ENCODE peak calls at places on chromosomes 12 and 14, in five cellular contexts. One of them, this sample, is unnamed.

GRCh38 chr14:38042356-38042755 is 165.3 kb upstream of the SSTR1 start:
- DNase-seq in AG04449: no peak
- DNase-seq in HFFc6: peak
- DNase-seq in Peyer's patch: no peak
- DNase-seq in thoracic aorta: no peak
- DNase-seq in this sample: peak

GRCh38 chr12:109695420-109695819 is 18.2 kb upstream of the FAM222A start:
- DNase-seq in AG04449: no peak
- DNase-seq in thoracic aorta: no peak
- DNase-seq in HFFc6: no peak
- DNase-seq in Peyer's patch: no peak
- DNase-seq in this sample: no peak

GRCh38 chr12:14833952-14834351 is 9.4 kb downstream of the ART4 start:
- DNase-seq in Peyer's patch: no peak
- DNase-seq in thoracic aorta: no peak
- DNase-seq in AG04449: no peak
- DNase-seq in HFFc6: no peak
- DNase-seq in this sample: no peak

GRCh38 chr12:45268672-45269406 is 52.9 kb downstream of the ANO6 start:
- DNase-seq in thoracic aorta: peak
- DNase-seq in HFFc6: peak
- DNase-seq in Peyer's patch: no peak
- DNase-seq in AG04449: peak
- DNase-seq in this sample: peak

GRCh38 chr12:28172434-28173030 is 17.7 kb upstream of the CCDC91 start:
- DNase-seq in thoracic aorta: no peak
- DNase-seq in HFFc6: peak
- DNase-seq in AG04449: peak
- DNase-seq in Peyer's patch: no peak
- DNase-seq in this sample: peak

GRCh38 chr14:54919330-54919729 is 16.7 kb upstream of the GCH1 start:
- DNase-seq in thoracic aorta: no peak
- DNase-seq in Peyer's patch: no peak
- DNase-seq in HFFc6: no peak
- DNase-seq in AG04449: no peak
- DNase-seq in this sample: no peak

GRCh38 chr12:132523576-132524331 is 33.8 kb downstream of the FBRSL1 start:
- DNase-seq in HFFc6: peak
- DNase-seq in AG04449: no peak
- DNase-seq in thoracic aorta: no peak
- DNase-seq in Peyer's patch: peak
- DNase-seq in this sample: no peak

GRCh38 chr14:92012121-92012748 is 27.6 kb downstream of the TRIP11 start:
- DNase-seq in HFFc6: no peak
- DNase-seq in thoracic aorta: no peak
- DNase-seq in AG04449: no peak
- DNase-seq in Peyer's patch: no peak
- DNase-seq in this sample: no peak

GRCh38 chr12:121523741-121524140 is 57.1 kb downstream of the KDM2B start:
- DNase-seq in thoracic aorta: no peak
- DNase-seq in HFFc6: no peak
- DNase-seq in Peyer's patch: no peak
- DNase-seq in AG04449: no peak
- DNase-seq in this sample: no peak

GRCh38 chr14:41062826-41063225 is 543.9 kb upstream of the LRFN5 start:
- DNase-seq in HFFc6: no peak
- DNase-seq in thoracic aorta: no peak
- DNase-seq in Peyer's patch: no peak
- DNase-seq in AG04449: no peak
- DNase-seq in this sample: no peak

GRCh38 chr12:77214136-77214535 is 148.8 kb upstream of the E2F7 start:
- DNase-seq in Peyer's patch: no peak
- DNase-seq in HFFc6: peak
- DNase-seq in AG04449: no peak
- DNase-seq in thoracic aorta: no peak
- DNase-seq in this sample: no peak

GRCh38 chr12:52749827-52750226 is 27.3 kb downstream of the KRT76 start:
- DNase-seq in AG04449: no peak
- DNase-seq in HFFc6: no peak
- DNase-seq in Peyer's patch: no peak
- DNase-seq in thoracic aorta: no peak
- DNase-seq in this sample: no peak

GRCh38 chr12:73383584-73384229 is 1111.5 kb downstream of the TRHDE start:
- DNase-seq in Peyer's patch: no peak
- DNase-seq in thoracic aorta: no peak
- DNase-seq in HFFc6: no peak
- DNase-seq in AG04449: no peak
- DNase-seq in this sample: no peak

GRCh38 chr12:65195387-65196055 is 26.1 kb downstream of the LEMD3 start:
- DNase-seq in HFFc6: no peak
- DNase-seq in AG04449: peak
- DNase-seq in thoracic aorta: no peak
- DNase-seq in Peyer's patch: no peak
- DNase-seq in this sample: no peak

GRCh38 chr14:58082011-58082410 is 70.0 kb downstream of the ARMH4 start:
- DNase-seq in Peyer's patch: no peak
- DNase-seq in HFFc6: peak
- DNase-seq in thoracic aorta: no peak
- DNase-seq in AG04449: no peak
- DNase-seq in this sample: no peak

DNA sequence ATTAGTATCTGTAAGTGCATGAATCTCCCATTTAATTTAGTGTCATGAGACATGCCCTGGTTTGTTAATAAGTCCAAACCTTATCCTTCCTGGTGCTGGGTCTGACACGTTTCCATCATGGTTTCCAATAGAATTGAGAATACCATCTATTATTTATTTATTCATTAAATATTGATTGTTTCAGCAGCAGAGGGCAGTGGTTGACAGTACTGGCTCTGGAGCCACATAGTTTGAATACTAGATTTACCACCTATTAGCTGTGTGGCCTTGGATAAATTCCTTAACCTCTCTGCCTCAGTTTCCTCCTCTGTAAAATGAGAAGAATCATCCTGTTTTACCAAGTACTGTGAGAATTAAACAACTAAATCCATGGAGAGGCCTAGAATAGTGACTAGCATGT is 941 bp upstream of the STAB2 start:
- DNase-seq in thoracic aorta: no peak
- DNase-seq in AG04449: no peak
- DNase-seq in HFFc6: no peak
- DNase-seq in Peyer's patch: no peak
- DNase-seq in this sample: no peak
- TF ChIP-seq CTCF in thoracic aorta: no peak
- TF ChIP-seq CTCF in AG04449: no peak
- TF ChIP-seq CTCF in HFFc6: peak
- TF ChIP-seq CTCF in Peyer's patch: no peak
- TF ChIP-seq CTCF in this sample: no peak

DNA sequence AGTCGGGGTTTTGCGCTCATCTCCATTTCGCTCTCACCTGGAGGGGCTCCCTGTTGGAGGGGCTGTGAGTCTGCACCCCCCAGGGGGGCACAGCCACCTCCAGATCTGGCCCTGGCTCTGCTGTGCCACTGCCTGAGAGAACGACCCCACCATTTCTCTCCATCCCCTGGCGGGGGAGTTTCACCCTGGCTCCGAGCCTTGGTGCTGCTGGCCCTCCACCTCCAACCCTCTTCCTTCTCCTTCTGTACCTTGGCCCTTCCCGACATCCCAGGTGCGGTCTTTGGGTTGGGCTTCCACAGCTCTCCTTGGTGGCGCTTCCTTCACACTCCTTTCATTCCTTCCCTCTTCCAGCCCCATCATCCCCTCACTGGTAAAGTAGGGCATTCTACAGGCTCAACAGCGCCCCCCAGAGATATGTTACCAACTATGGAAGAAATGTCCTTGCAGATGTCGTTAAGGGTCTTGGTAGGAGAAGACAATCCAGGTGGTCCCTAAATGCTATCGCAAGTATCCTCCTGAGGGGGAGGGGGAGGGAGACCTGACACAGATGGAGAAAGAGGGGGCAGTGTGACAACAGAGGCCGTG is 16.3 kb downstream of the SERPINA1 start:
- DNase-seq in AG04449: no peak
- DNase-seq in Peyer's patch: no peak
- DNase-seq in HFFc6: no peak
- DNase-seq in thoracic aorta: no peak
- DNase-seq in this sample: no peak
- TF ChIP-seq CTCF in AG04449: no peak
- TF ChIP-seq CTCF in Peyer's patch: no peak
- TF ChIP-seq CTCF in HFFc6: peak
- TF ChIP-seq CTCF in thoracic aorta: no peak
- TF ChIP-seq CTCF in this sample: no peak

GRCh38 chr12:8914716-8915526 is 612 bp downstream of the PHC1 start:
- DNase-seq in thoracic aorta: no peak
- DNase-seq in AG04449: no peak
- DNase-seq in HFFc6: peak
- DNase-seq in Peyer's patch: peak
- DNase-seq in this sample: no peak

GRCh38 chr12:8913702-8914032 is 642 bp upstream of the PHC1 start:
- DNase-seq in HFFc6: no peak
- DNase-seq in AG04449: no peak
- DNase-seq in thoracic aorta: no peak
- DNase-seq in Peyer's patch: no peak
- DNase-seq in this sample: no peak

GRCh38 chr12:8911606-8912268 is 2.6 kb upstream of the PHC1 start:
- DNase-seq in Peyer's patch: no peak
- DNase-seq in thoracic aorta: no peak
- DNase-seq in AG04449: no peak
- DNase-seq in HFFc6: no peak
- DNase-seq in this sample: no peak

GRCh38 chr12:8909752-8910151 is 4.6 kb upstream of the PHC1 start:
- DNase-seq in Peyer's patch: no peak
- DNase-seq in HFFc6: no peak
- DNase-seq in thoracic aorta: no peak
- DNase-seq in AG04449: no peak
- DNase-seq in this sample: no peak

GRCh38 chr12:8912910-8913309 is 1.4 kb upstream of the PHC1 start:
- DNase-seq in HFFc6: no peak
- DNase-seq in AG04449: no peak
- DNase-seq in thoracic aorta: no peak
- DNase-seq in Peyer's patch: no peak
- DNase-seq in this sample: no peak
- TF ChIP-seq CTCF in HFFc6: peak
- TF ChIP-seq CTCF in AG04449: no peak
- TF ChIP-seq CTCF in thoracic aorta: peak
- TF ChIP-seq CTCF in Peyer's patch: peak
- TF ChIP-seq CTCF in this sample: no peak

GRCh38 chr12:4252595-4252994 is 21.0 kb upstream of the CCND2 start:
- DNase-seq in Peyer's patch: no peak
- DNase-seq in HFFc6: no peak
- DNase-seq in thoracic aorta: no peak
- DNase-seq in AG04449: no peak
- DNase-seq in this sample: no peak

GRCh38 chr12:4251967-4252366 is 21.6 kb upstream of the CCND2 start:
- DNase-seq in HFFc6: no peak
- DNase-seq in AG04449: no peak
- DNase-seq in Peyer's patch: no peak
- DNase-seq in thoracic aorta: no peak
- DNase-seq in this sample: no peak

GRCh38 chr12:4250691-4251090 is 22.9 kb upstream of the CCND2 start:
- DNase-seq in HFFc6: no peak
- DNase-seq in AG04449: no peak
- DNase-seq in Peyer's patch: no peak
- DNase-seq in thoracic aorta: no peak
- DNase-seq in this sample: no peak

GRCh38 chr12:4256043-4256826 is 17.3 kb upstream of the CCND2 start:
- DNase-seq in AG04449: no peak
- DNase-seq in thoracic aorta: no peak
- DNase-seq in Peyer's patch: no peak
- DNase-seq in HFFc6: no peak
- DNase-seq in this sample: no peak

GRCh38 chr12:4251228-4251891 is 22.2 kb upstream of the CCND2 start:
- DNase-seq in HFFc6: no peak
- DNase-seq in Peyer's patch: no peak
- DNase-seq in thoracic aorta: no peak
- DNase-seq in AG04449: no peak
- DNase-seq in this sample: no peak
- TF ChIP-seq CTCF in HFFc6: no peak
- TF ChIP-seq CTCF in Peyer's patch: no peak
- TF ChIP-seq CTCF in thoracic aorta: no peak
- TF ChIP-seq CTCF in AG04449: no peak
- TF ChIP-seq CTCF in this sample: no peak

DNA sequence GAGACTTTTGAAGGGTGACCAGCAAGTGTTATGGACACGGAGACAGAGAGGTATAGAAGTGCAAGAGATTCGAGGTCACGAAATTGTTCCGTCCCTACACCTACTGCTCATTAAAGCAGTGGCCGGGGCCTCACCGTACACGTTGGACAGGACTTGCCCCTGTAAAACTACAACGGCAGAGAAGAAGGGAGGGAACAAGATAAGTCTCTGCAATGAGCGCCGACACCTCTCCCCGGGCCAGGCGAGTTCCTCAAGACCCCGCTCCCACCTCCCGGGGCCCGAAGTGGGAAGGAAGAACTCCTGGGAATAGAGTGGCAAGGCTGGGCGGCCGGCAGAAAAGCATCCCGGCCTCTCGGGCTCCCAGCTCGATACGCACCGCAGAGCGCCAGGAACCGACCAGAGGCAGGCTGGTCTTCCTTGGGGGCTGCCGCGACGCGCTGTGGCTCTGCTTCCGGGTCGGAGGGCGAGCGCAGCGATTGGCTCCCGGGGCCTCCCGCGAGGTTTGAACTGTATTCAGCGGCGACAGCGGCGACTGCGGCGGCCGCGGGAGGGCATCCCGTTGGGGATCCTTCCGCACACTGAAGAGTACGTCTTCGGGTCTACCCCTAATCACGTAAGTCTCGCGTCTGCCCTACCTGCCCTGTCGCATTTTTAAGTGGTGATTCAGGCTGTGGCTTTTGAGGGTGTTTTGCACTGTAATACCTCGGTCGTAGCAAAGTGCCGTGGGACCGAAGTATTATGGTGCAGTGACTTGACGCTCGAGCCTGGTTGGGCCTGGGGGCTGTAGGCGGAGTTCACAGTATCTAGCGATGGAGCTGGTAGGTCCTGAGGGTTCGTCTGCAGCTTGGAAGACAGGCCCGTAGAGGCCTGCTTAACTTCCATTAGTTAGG is at the start of the genes NUP37 and PARPBP:
- DNase-seq in HFFc6: peak
- DNase-seq in AG04449: peak
- DNase-seq in Peyer's patch: peak
- DNase-seq in thoracic aorta: peak
- DNase-seq in this sample: peak
- TF ChIP-seq CTCF in HFFc6: peak
- TF ChIP-seq CTCF in AG04449: no peak
- TF ChIP-seq CTCF in Peyer's patch: no peak
- TF ChIP-seq CTCF in thoracic aorta: no peak
- TF ChIP-seq CTCF in this sample: peak

DNA sequence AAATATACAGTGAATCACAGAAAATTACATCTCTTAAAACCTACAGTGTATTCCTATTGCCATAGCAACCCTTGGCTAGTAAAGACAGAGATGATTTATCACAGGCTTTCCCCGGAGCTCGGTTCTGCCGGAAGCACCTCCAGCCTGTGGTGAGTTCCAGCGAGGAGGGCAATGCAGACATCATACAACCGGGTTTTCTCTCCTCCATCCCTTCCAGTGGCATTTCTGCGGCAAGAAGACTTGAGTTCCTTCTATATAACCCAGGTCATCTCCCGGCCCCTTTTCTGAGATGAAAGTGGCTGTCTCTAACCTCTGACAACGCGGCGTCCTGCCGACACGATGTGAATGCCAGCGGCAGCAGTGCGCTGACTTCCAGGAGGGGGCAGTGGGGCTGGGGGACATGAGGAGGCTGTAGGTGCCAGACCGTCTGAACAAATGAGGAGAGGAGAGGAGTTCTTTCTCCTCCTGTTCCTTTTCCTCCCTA is 68.5 kb upstream of the MAX start:
- DNase-seq in HFFc6: peak
- DNase-seq in thoracic aorta: no peak
- DNase-seq in Peyer's patch: no peak
- DNase-seq in AG04449: no peak
- DNase-seq in this sample: peak
- TF ChIP-seq CTCF in HFFc6: peak
- TF ChIP-seq CTCF in thoracic aorta: no peak
- TF ChIP-seq CTCF in Peyer's patch: no peak
- TF ChIP-seq CTCF in AG04449: peak
- TF ChIP-seq CTCF in this sample: peak

This sample was measured in AG09309.